ENCODE peak calls at places on chromosomes 7 and 10, in five cellular contexts. E is activated T-helper 1 cell treated with anti-CD3 and anti-CD28 coated beads, Interleukin-2, amount 50 U/mL, for 16 hours; O is A549; Y is PC-9; R is activated T-cell treated with anti-CD3 and anti-CD28 coated beads, Interleukin-2, amount 50 U/mL, for 24 hours. L is an unnamed sample.

GRCh38 chr10:28445511-28445910 is 87.4 kb upstream of the WAC start:
- DNase-seq in O (no peak), R (no peak), E (no peak), Y (no peak), L (no peak)

GRCh38 chr7:133481676-133482075 is 228.8 kb downstream of the EXOC4 start:
- DNase-seq in O (peak), Y (no peak), R (no peak), E (no peak), L (no peak)

GRCh38 chr7:114533151-114533550 is 118.5 kb downstream of the FOXP2 start:
- DNase-seq in O (peak), E (no peak), R (no peak), Y (no peak), L (no peak)

GRCh38 chr7:117068511-117069155 is 115.3 kb downstream of the ST7 start:
- DNase-seq in R (no peak), O (no peak), Y (no peak), E (no peak), L (no peak)

GRCh38 chr7:143375298-143376034 is 5.7 kb upstream of the ZYX start:
- DNase-seq in Y (no peak), E (no peak), O (no peak), R (peak), L (no peak)

GRCh38 chr7:66265566-66265965 is 60.4 kb downstream of the TPST1 start:
- DNase-seq in E (no peak), O (peak), Y (no peak), R (no peak), L (no peak)

GRCh38 chr7:91396-92158 is 100.8 kb upstream of the FAM20C start:
- DNase-seq in O (no peak), R (no peak), Y (no peak), E (no peak), L (no peak)

GRCh38 chr10:49632406-49633317 is 18.8 kb downstream of the CHAT start:
- DNase-seq in Y (no peak), E (no peak), O (no peak), R (no peak), L (no peak)

GRCh38 chr7:154769527-154769926 is 233.4 kb downstream of the PAXIP1 start:
- DNase-seq in E (no peak), R (no peak), O (no peak), Y (no peak), L (no peak)

GRCh38 chr10:110794808-110795207 is 76.9 kb upstream of the PDCD4 start:
- DNase-seq in R (no peak), O (no peak), Y (no peak), E (no peak), L (no peak)

GRCh38 chr10:76456190-76456589 is 1024.8 kb downstream of the LRMDA start:
- DNase-seq in O (peak), Y (no peak), R (no peak), E (no peak), L (no peak)

GRCh38 chr10:113895018-113895417 is 40.6 kb downstream of the NHLRC2 start:
- DNase-seq in E (no peak), O (no peak), Y (no peak), R (no peak), L (no peak)

GRCh38 chr10:97384641-97385040 is 16.5 kb downstream of the RRP12 start:
- DNase-seq in O (no peak), Y (no peak), E (no peak), R (no peak), L (no peak)

GRCh38 chr7:136997735-136998134 is 129.3 kb downstream of the CHRM2 start:
- DNase-seq in Y (no peak), O (no peak), R (no peak), E (no peak), L (no peak)

GRCh38 chr10:92571649-92572048 is 2.2 kb downstream of the IDE start:
- DNase-seq in R (no peak), Y (no peak), O (no peak), E (no peak), L (no peak)

GRCh38 chr7:921581-922333 is 32.7 kb downstream of the ADAP1 start:
- DNase-seq in Y (peak), O (no peak), R (peak), E (no peak), L (no peak)

GRCh38 chr7:117165656-117166055 is 157.2 kb downstream of the WNT2 start:
- DNase-seq in Y (no peak), R (no peak), O (no peak), E (no peak), L (no peak)

GRCh38 chr7:54782314-54782713 is 23.3 kb upstream of the SEC61G start:
- DNase-seq in O (no peak), Y (no peak), R (no peak), E (no peak), L (no peak)

L was measured in GM12892.